ENCODE peak calls at places on chromosomes 4 and X, in five cellular contexts. I is SK-N-SH, A is suprapubic skin, E is right lobe of liver, V is lower lobe of right lung. K is an unnamed sample. For H3K9me3 and H3K4me1, the result is how much of the 10 kb centered on the place peaks cover.

GRCh38 chrX:120213438-120214265 is 37.0 kb upstream of the ZBTB33 start:
- DNase-seq in E (no peak), I (peak), A (no peak), V (no peak), K (peak)

GRCh38 chr4:144709793-144710525 is 64.0 kb downstream of the HHIP start:
- DNase-seq in E (no peak), V (no peak), I (no peak), A (no peak), K (no peak)

GRCh38 chr4:164467493-164467892 is 286.4 kb upstream of the SMIM31 start:
- DNase-seq in I (no peak), A (no peak), V (no peak), E (no peak), K (no peak)

GRCh38 chr4:94160774-94161173 is 46.9 kb upstream of the SMARCAD1 start:
- DNase-seq in E (no peak), A (no peak), I (no peak), V (no peak), K (no peak)

GRCh38 chr4:47675810-47676209 is 162.1 kb downstream of the CORIN start:
- DNase-seq in E (no peak), I (no peak), A (no peak), V (no peak), K (no peak)

GRCh38 chrX:114841051-114841450 is 176.4 kb downstream of the IL13RA2 start:
- DNase-seq in I (no peak), V (no peak), A (no peak), E (no peak), K (no peak)

GRCh38 chr4:143558823-143559756 is 45.6 kb downstream of the SMARCA5 start:
- DNase-seq in I (peak), E (peak), A (no peak), V (peak), K (peak)

GRCh38 chrX:8971116-8971515 is 62.8 kb downstream of the FAM9B start:
- DNase-seq in V (no peak), E (no peak), I (peak), A (no peak), K (peak)

GRCh38 chr4:183256756-183257385 is 63.2 kb downstream of the CLDN22 start:
- DNase-seq in A (no peak), E (no peak), V (peak), I (peak), K (no peak)

GRCh38 chr4:182644326-182645050 is 272.7 kb downstream of the DCTD start:
- DNase-seq in A (no peak), I (no peak), V (no peak), E (no peak), K (no peak)

GRCh38 chr4:106803107-106803506 is 233.0 kb downstream of the DKK2 start:
- DNase-seq in I (no peak), A (no peak), E (no peak), V (no peak), K (no peak)

GRCh38 chrX:107775734-107776511 is at the start of gene TSC22D3:
- DNase-seq in I (peak), E (peak), A (peak), V (peak), K (peak)

DNA sequence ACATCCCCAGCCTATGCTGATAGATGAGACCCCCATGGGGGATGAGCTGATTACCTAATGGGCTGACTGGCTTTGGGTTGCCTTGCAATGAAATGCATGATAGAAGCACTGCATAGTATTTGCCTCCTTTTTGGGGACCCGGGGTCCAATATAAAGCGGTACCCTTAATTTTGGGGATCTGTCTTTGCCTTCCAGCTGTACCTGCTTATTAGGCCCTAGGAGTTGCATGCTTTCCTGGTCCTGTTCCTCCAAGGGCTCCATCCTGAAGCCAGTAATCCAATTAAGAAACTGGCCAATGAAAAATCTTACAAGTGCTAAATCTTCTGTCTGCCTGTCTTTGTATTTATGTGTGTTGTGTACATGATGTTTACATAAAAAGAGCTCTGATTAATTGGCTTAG is 791.6 kb downstream of the TRIML1 start:
- DNase-seq in V (no peak), I (no peak), A (no peak), E (no peak), K (no peak)
- H3K9me3 ChIP-seq in V (under half), I (under half), A (under half), E (under half), K (under half)

DNA sequence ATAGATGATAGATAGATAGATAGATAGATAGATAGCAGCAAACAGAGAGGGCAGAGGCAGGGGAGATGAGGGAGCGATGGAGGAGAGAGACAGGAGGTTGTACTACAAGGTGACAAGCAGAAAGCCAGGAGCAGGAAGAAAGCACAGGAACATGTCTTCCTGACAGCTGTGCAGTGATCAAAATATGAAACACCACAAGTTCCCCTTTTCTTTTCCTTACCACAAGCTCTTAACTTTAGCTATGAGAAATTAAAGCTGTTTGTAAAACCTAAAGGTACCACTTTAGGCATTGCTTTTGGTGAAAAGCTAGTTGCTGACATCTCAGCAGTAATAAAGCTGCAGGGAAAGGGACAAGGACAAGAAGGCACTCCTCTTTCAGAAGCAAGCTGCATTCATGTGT is 9.2 kb upstream of the MAGED4B start:
- DNase-seq in A (no peak), I (no peak), V (no peak), E (no peak), K (no peak)
- H3K4me1 ChIP-seq in A (under half), I (under half), V (under half), E (under half), K (under half)

GRCh38 chr4:33340168-33340567 is 2620.0 kb downstream of the PCDH7 start:
- DNase-seq in A (no peak), V (no peak), E (no peak), I (no peak), K (no peak)
- H3K9me3 ChIP-seq in A (under half), V (under half), E (under half), I (under half), K (under half)

DNA sequence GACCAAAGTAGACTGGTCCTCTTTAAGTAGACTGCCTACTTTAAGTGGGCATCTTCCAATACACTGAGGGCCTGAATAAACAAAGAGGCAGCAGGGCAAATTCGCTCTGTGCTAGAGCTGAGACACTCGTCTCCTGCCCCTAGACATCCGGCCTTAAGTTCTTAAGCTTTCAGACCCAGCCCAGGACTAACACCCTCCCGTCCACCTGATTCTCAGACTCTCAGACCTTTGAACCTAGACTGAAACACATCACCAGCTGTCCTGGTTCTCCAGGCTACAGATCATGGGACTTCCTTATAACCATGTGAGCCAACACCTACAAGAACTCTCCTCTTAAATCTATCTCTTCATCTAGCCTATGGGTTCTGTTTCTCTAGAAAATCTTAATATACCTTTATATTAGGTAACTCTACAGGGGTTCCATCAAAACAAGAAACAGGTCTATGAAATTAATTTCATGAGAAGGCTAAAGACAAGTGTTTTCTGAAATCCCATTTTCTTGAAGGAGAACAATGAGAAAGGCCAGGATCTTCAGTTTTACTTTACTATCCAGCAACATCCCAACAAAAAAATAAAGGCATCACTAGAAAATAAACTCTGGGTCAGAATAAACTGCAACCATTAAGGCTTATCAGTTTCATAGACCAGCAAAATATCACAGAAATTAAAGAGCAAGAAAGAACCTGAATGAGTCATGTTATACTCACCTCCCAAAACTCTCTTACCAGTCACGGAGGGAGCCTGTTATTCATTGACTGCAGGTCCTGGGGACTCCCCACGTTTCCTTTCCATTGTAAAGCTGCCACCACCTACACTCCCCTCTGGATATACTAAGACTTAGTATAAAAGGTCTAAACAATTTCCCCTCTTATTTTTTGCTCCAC is 14.8 kb downstream of the ADGRA3 start:
- DNase-seq in V (no peak), I (no peak), E (no peak), A (no peak), K (no peak)
- H3K4me1 ChIP-seq in V (under half), I (under half), E (under half), A (under half), K (under half)

DNA sequence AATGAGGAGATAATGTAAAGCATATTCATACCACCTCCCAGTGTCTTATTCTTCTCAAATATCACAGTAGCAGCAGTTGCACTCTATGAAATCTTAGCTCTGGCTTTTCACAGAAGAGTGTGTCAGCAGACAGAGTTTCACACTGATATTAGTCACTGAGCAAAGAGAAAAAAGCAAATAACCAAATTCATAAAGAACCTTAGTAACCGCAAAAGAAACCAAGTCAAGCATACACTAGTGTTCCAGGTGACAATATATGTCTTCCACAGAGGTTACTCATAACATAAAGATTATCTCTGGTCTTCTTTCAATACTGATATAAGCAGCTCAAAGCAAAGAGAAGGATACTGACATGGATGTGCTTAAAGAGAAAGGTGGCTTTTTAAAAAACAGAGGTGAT is 181.7 kb upstream of the EDNRA start:
- DNase-seq in I (no peak), A (no peak), V (no peak), E (no peak), K (no peak)
- H3K9me3 ChIP-seq in I (under half), A (under half), V (under half), E (under half), K (under half)

GRCh38 chr4:70681730-70682129 is 6.6 kb upstream of the UTP3 start:
- DNase-seq in V (no peak), A (no peak), I (no peak), E (no peak), K (no peak)

GRCh38 chr4:70676554-70677090 is 10.3 kb upstream of the JCHAIN start:
- DNase-seq in E (no peak), A (no peak), I (no peak), V (no peak), K (no peak)

DNA sequence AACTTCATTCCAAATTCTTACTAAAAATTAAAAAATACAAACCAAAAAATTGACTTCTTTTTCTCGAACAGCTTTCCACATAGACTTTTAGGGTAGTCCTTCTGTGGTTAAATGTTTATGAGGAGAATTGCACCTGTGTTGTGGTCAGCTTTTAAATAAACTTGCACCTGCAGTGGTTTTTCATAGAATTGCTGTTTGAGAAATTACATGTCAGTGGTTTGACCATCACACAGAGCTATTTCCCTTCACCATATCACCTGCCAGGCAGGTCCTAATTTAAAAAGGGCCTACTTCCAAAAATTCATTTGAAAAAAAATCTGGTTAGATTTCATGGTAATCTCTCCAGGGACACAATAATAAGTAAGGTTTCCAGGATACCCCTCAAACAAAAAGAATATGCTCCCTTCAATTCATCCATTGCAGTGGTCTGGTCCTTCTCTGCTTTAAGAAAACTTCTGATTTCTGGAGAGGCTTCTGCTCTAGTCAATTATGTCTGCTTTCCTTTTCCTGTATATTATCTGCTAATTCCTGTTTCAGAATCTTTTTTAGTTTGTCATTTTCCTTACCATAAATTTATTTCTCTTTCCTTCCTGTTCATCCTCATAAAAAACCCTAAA is 9.8 kb upstream of the UTP3 start:
- DNase-seq in E (no peak), I (no peak), V (no peak), A (no peak), K (no peak)
- H3K4me1 ChIP-seq in E (under half), I (under half), V (under half), A (under half), K (under half)

GRCh38 chr4:13531609-13531998 is 12.7 kb downstream of the NKX3-2 start:
- DNase-seq in A (no peak), E (no peak), I (no peak), V (no peak), K (no peak)

GRCh38 chr4:13528823-13529129 is 15.5 kb downstream of the NKX3-2 start:
- DNase-seq in A (no peak), E (no peak), I (peak), V (no peak), K (no peak)

GRCh38 chr4:13533670-13534343 is 10.5 kb downstream of the NKX3-2 start:
- DNase-seq in E (no peak), V (no peak), I (peak), A (no peak), K (no peak)

GRCh38 chr4:13529130-13529919 is 15.0 kb downstream of the NKX3-2 start:
- DNase-seq in A (no peak), E (no peak), I (peak), V (no peak), K (no peak)

DNA sequence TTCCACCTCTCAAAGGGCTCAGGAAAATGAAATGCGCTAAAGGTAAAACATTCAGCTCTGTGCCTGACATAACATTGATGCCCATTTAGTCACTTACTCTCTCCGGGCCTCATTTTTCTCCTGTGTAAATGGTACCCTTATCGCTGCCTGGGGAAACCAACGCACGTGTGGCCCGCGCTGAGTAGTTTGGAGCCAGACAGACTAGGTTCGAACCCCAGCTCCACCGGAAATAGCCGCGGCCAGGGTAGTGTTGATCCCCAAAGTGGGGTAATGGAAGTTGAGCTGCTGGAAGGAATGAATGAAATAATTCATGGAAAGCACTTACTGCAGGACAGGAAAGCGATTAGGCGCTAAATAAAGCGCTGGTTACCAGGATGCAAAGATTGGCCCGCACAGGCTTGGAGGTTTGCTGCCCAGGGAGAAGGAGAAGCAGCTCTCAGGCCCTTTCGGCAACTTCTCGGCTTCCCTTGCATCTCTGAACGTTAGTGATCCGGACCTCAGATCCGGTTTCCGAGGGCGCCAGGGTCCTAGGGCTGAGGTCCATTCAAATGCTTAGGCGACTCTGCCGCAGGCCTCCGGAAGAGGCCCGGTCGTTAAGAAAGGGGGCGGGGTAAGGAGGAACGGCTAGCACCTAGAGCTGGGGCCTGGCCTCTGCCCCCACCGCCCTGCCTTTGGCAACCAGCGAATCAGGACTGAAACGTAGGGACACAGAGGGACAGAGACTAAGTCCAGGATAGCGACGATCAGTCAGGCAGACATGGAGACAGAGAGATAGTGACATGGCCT is 13.3 kb downstream of the NKX3-2 start:
- DNase-seq in I (peak), A (no peak), V (no peak), E (no peak), K (no peak)
- H3K9me3 ChIP-seq in I (under half), A (under half), V (under half), E (under half), K (under half)

GRCh38 chr4:7902826-7903225 is 36.8 kb downstream of the AFAP1 start:
- DNase-seq in A (no peak), E (no peak), V (no peak), I (no peak), K (no peak)
- H3K4me1 ChIP-seq in A (under half), E (under half), V (under half), I (half or more), K (half or more)

GRCh38 chrX:48714573-48714972 is 18.0 kb downstream of the SUV39H1 start:
- DNase-seq in V (no peak), E (no peak), I (no peak), A (no peak), K (no peak)
- H3K9me3 ChIP-seq in V (under half), E (under half), I (under half), A (under half), K (under half)

GRCh38 chr4:8202108-8202507 is 3.0 kb downstream of the SH3TC1 start:
- DNase-seq in A (no peak), I (no peak), E (no peak), V (no peak), K (no peak)
- H3K4me1 ChIP-seq in A (half or more), I (half or more), E (under half), V (half or more), K (under half)

K was measured in HAP-1.